ENCODE peak calls at places on chromosome 5, in seven cellular contexts. A is HepG2, Z is mammary epithelial cell, T is DND-41, H is K562, U is OCI-LY7, P is HCT116. L is an unnamed sample. For H3K79me2, the result is how much of the 10 kb centered on the place peaks cover.

GRCh38 chr5:74579215-74579614 is 61.3 kb downstream of the ENC1 start:
- DNase-seq in T (peak), P (no peak), H (peak), Z (peak), A (no peak), U (no peak), L (no peak)

GRCh38 chr5:65062684-65063083 is 294.0 kb downstream of the CWC27 start:
- DNase-seq in P (no peak), T (no peak), A (no peak), Z (peak), U (no peak), H (no peak), L (no peak)

GRCh38 chr5:19547640-19548039 is 440.4 kb downstream of the CDH18 start:
- DNase-seq in H (no peak), P (no peak), A (no peak), Z (peak), U (no peak), T (no peak), L (no peak)

GRCh38 chr5:57175586-57175985 is 1.7 kb downstream of the GPBP1 start:
- DNase-seq in Z (peak), U (peak), T (peak), H (no peak), P (no peak), A (no peak), L (peak)

GRCh38 chr5:68220914-68221313 is 5.4 kb downstream of the PIK3R1 start:
- DNase-seq in Z (no peak), H (no peak), P (no peak), U (no peak), A (no peak), T (no peak), L (no peak)

GRCh38 chr5:175202461-175203065 is 241.4 kb downstream of the DRD1 start:
- DNase-seq in P (peak), Z (no peak), H (no peak), T (no peak), U (no peak), A (no peak), L (no peak)

GRCh38 chr5:24855485-24855884 is 210.7 kb upstream of the CDH10 start:
- DNase-seq in P (no peak), A (no peak), T (no peak), U (no peak), H (no peak), Z (no peak), L (peak)

GRCh38 chr5:141811287-141812155 is 66.7 kb downstream of the PCDH1 start:
- DNase-seq in A (peak), T (peak), Z (no peak), U (peak), P (no peak), H (peak), L (peak)

GRCh38 chr5:139744471-139745120 is 51.0 kb upstream of the PSD2 start:
- DNase-seq in T (no peak), H (no peak), A (no peak), U (no peak), P (no peak), Z (no peak), L (no peak)

GRCh38 chr5:61796773-61797172 is 464.7 kb downstream of the ZSWIM6 start:
- DNase-seq in P (no peak), H (no peak), T (no peak), U (no peak), Z (no peak), A (no peak), L (no peak)

GRCh38 chr5:81163641-81164040 is 69.5 kb upstream of the CKMT2 start:
- DNase-seq in U (no peak), Z (no peak), H (no peak), T (no peak), P (no peak), A (no peak), L (no peak)

GRCh38 chr5:137344723-137345322 is 154.3 kb downstream of the SPOCK1 start:
- DNase-seq in Z (peak), A (peak), P (peak), H (peak), U (peak), T (peak), L (peak)

GRCh38 chr5:123809594-123810172 is 297.7 kb downstream of the CSNK1G3 start:
- DNase-seq in T (no peak), A (no peak), H (no peak), U (peak), Z (no peak), P (no peak), L (no peak)

GRCh38 chr5:38104497-38105230 is 153.7 kb upstream of the EGFLAM start:
- DNase-seq in P (no peak), U (no peak), T (peak), A (peak), Z (no peak), H (no peak), L (peak)

GRCh38 chr5:56480305-56481146 is 247.4 kb upstream of the ANKRD55 start:
- DNase-seq in A (peak), P (no peak), T (no peak), U (peak), Z (peak), H (no peak), L (peak)

GRCh38 chr5:14946813-14947640 is 75.4 kb upstream of the ANKH start:
- DNase-seq in U (peak), Z (peak), H (no peak), A (peak), T (peak), P (peak), L (peak)

GRCh38 chr5:159602434-159602833 is 272.1 kb upstream of the IL12B start:
- DNase-seq in H (no peak), T (no peak), A (no peak), U (no peak), P (no peak), Z (no peak), L (no peak)

GRCh38 chr5:96476654-96477053 is 43.6 kb upstream of the PCSK1 start:
- DNase-seq in Z (no peak), H (no peak), U (no peak), P (no peak), T (no peak), A (no peak), L (no peak)

GRCh38 chr5:88671808-88672499 is 211.0 kb downstream of the MEF2C start:
- DNase-seq in U (no peak), H (no peak), Z (no peak), P (no peak), T (no peak), A (no peak), L (peak)

GRCh38 chr5:88671408-88671807 is 211.6 kb downstream of the MEF2C start:
- DNase-seq in T (no peak), Z (no peak), P (no peak), A (no peak), H (no peak), U (no peak), L (no peak)

GRCh38 chr5:88675159-88675757 is 207.7 kb downstream of the MEF2C start:
- DNase-seq in H (no peak), A (no peak), P (no peak), U (peak), T (no peak), Z (no peak), L (no peak)

GRCh38 chr5:88674262-88675158 is 208.5 kb downstream of the MEF2C start:
- DNase-seq in A (no peak), P (no peak), T (no peak), Z (no peak), U (peak), H (no peak), L (peak)

GRCh38 chr5:88672644-88673493 is 210.1 kb downstream of the MEF2C start:
- DNase-seq in A (no peak), U (peak), H (no peak), T (no peak), P (no peak), Z (no peak), L (peak)
- TF ChIP-seq CTCF in A (no peak), U (no peak), H (no peak), T (no peak), P (no peak), Z (no peak), L (peak)

DNA sequence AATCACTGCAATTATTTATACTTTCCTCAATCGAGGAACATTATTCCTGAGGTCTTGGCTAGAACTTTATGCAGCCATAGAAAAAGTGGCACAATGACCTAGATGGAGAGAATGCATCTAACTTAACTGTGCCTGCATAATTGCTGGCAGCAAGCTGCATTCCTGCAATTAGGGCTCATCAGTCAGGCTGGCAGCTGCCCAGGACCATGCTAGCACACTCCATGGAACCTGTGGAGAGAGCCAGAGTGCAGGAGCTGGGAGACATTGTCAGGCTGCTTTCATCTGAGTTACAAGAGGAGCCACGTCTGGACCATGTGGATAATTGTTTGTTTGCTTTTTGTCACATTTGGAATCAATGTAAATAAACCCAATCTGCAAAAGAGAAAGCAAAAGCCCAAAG is 839.8 kb downstream of the MAT2B start:
- DNase-seq in T (no peak), H (no peak), P (no peak), A (no peak), Z (no peak), U (no peak), L (peak)
- H2AFZ ChIP-seq in T (no peak), H (peak), P (no peak), A (no peak), Z (no peak), U (no peak), L (no peak)

DNA sequence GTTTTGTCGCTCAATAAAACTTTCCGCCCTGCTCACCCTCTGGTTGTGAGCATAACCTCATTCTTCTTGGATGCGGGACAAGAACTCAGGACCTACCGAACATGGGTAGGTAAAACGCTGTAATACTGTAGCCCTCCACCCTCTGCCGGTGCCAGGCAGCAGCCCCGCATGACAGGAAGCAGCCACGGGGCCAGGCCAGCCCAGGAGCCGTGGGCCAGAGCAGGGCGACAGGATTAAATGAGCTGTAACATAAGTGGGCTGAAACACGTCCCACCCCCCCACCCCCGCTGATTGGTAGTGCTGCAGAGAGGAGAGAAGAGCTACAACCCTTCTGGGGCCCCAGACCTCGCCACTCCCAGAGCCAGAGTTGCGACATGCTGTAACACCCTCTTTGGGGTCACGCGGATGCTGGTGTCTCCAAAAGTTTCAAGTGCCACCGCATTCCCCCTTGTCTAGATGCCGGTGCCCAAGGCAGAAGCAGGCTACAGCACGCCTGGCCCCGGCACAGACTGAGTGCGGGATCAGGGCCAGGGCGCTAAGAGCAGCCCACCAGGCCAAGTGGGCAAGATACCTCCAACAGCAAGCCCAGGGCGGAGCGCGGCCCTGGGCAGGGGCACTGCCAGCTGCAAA is 81.8 kb downstream of the FBXW11 start:
- DNase-seq in U (peak), Z (no peak), T (no peak), H (no peak), A (no peak), P (no peak), L (peak)
- H3K79me2 ChIP-seq in U (under half), Z (half or more), T (half or more), H (under half), A (half or more), P (half or more), L (half or more)

GRCh38 chr5:8864053-8864452 is 681.8 kb downstream of the SEMA5A start:
- DNase-seq in P (no peak), T (peak), Z (peak), A (no peak), U (peak), H (no peak), L (peak)
- TF ChIP-seq CTCF in P (no peak), T (peak), Z (peak), A (no peak), U (peak), H (no peak), L (peak)

GRCh38 chr5:119341452-119342349 is 14.1 kb upstream of the TNFAIP8 start:
- DNase-seq in T (no peak), P (no peak), H (no peak), A (no peak), Z (no peak), U (peak), L (no peak)

GRCh38 chr5:119339344-119339743 is 16.5 kb upstream of the TNFAIP8 start:
- DNase-seq in H (no peak), A (no peak), Z (no peak), P (no peak), T (no peak), U (no peak), L (no peak)

GRCh38 chr5:119338326-119338957 is 17.4 kb upstream of the TNFAIP8 start:
- DNase-seq in P (no peak), H (no peak), U (no peak), A (no peak), T (no peak), Z (no peak), L (no peak)

GRCh38 chr5:119340597-119341218 is 15.1 kb upstream of the TNFAIP8 start:
- DNase-seq in A (no peak), P (no peak), Z (no peak), T (peak), H (no peak), U (peak), L (no peak)

DNA sequence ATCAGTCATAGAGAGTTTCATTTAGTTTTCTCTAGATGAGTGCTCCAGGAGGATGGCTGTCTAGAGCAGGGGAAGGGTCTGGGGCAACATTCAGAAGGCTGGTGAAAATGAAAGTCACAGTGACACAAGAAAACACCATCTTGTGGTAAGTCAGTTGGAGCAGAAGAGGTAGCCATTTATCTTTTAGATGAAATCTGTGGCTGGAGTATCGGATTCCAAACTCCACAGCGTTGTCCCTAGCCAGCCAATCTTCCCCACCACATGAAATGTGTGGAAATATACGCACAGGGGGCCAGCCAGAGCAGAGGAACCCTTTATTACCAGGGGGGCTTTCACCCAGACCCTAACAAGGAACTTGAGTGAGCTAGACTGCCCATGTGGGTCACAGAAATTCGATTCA is 15.9 kb upstream of the TNFAIP8 start:
- DNase-seq in Z (no peak), A (no peak), P (no peak), H (no peak), T (no peak), U (peak), L (no peak)
- H2AFZ ChIP-seq in Z (no peak), A (no peak), P (no peak), H (peak), T (no peak), U (no peak), L (no peak)

L was measured in neural progenitor cell.